ENCODE peak calls at places on chromosomes 2 and 18, in four cellular contexts. E is OCI-LY7, V is SK-N-SH, D is hepatocyte. I is an unnamed sample.

GRCh38 chr2:79770926-79771325 is 258.1 kb downstream of the CTNNA2 start:
- DNase-seq in E (no peak), D (no peak), V (no peak), I (no peak)

GRCh38 chr2:98778153-98778552 is 47.2 kb upstream of the MGAT4A start:
- DNase-seq in E (no peak), V (no peak), D (no peak), I (no peak)

GRCh38 chr2:157182834-157183396 is 74.6 kb upstream of the GALNT5 start:
- DNase-seq in E (no peak), D (no peak), V (no peak), I (no peak)

GRCh38 chr2:70937866-70938579 is 2.3 kb downstream of the ATP6V1B1 start:
- DNase-seq in D (peak; percentile 8), E (no peak), V (no peak), I (no peak)

GRCh38 chr2:120846406-120847095 is 110.9 kb downstream of the GLI2 start:
- DNase-seq in E (no peak), V (no peak), D (no peak), I (no peak)

GRCh38 chr2:143939976-143940375 is 579.9 kb downstream of the ZEB2 start:
- DNase-seq in V (no peak), E (no peak), D (no peak), I (no peak)

GRCh38 chr2:110674620-110675555 is 3.0 kb downstream of the BUB1 start:
- DNase-seq in D (peak; percentile 60), E (peak; percentile 91), V (no peak), I (no peak)

GRCh38 chr2:142629193-142629592 is 248.3 kb upstream of the KYNU start:
- DNase-seq in V (no peak), D (no peak), E (no peak), I (no peak)

DNA sequence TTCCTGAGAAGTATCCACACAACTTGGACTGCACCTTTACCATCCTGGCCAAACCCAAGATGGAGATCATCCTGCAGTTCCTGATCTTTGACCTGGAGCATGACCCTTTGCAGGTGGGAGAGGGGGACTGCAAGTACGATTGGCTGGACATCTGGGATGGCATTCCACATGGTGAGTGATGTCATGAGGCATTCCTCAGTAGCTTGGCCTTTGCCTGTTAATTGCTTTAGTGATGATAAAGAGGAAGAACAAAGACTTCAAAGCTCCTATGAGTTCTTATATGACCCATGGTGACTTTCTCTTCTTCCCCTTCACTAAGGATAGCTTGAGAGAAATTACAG is 40.2 kb downstream of the NRP2 start:
- DNase-seq in D (no peak), E (no peak), V (no peak), I (no peak)
- TF ChIP-seq EZH2phosphoT487 in D (no peak), E (no peak), V (no peak), I (no peak)

GRCh38 chr2:239412914-239413603 is 12.2 kb upstream of the HDAC4 start:
- DNase-seq in E (no peak), V (no peak), D (no peak), I (no peak)
- TF ChIP-seq EZH2phosphoT487 in E (no peak), V (no peak), D (no peak), I (no peak)

DNA sequence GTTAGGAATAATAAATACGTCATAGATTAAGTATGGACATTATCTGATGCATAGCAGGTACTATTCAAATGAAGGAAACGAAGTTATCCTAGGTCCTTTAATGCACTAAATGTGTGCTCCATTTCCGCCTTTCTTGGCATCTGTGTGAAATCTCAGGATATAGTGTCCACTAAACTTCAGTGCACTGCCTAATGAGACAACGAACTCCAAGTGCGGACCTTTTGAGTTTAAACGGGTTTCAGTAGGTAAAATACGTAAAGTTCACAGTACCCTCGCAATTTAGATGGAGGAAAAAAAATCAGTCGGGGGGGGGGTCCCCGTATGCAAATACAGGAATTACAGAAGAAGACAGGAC is 764 bp upstream of the REL start:
- DNase-seq in E (no peak), D (no peak), V (no peak), I (no peak)
- TF ChIP-seq EZH2phosphoT487 in E (no peak), D (no peak), V (no peak), I (no peak)

DNA sequence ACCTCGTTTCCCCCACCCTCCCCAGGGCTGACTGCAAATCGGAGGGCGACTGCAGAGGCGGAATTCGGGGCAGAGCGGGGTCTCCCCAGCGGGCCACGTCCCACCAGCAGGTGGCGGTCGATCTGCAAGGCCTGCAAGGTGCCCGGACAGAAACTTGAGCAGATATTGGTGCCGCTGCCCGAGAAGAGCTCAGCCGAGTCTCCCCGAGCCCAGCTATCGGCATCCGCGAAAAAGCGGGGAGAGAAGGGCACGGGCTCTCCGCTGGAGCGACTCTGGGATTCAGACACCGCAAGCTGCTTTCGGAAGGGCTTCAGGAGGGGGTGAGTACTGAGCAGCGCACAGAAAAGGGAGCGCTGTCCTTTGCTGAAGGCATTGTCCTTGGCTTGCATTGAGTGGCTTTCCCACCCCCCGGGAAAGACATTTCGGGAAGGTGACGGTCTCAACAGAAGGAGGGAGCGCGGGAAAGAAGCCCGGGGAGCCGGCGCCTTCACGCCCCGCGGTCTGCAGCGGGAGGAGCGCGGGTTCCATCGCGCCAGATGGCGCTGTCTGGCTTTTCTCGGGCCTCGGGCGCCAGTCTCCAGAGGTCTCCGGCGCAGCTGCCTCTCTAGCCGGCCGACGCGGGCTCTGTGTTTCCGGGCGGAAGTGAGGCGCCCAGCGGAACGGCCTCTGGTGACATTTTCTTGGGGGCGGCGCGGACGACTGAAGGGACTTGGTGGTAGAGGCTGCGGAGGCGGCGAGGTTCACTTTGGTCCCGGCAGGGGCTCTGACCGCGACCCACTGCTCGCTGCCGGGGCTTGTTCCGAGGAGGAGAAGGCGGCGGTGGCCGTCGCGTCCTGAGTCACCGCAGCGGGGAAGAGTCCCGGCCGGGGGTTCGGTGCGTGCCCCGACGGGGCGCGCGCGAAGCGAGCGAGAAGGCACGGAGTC is 69.5 kb downstream of the HAUS1 start:
- DNase-seq in D (peak; percentile 97), V (peak; percentile 95), E (peak; percentile 91), I (peak; percentile 82)
- TF ChIP-seq EZH2phosphoT487 in D (no peak), V (no peak), E (no peak), I (no peak)

GRCh38 chr2:197868136-197868535 is 63.7 kb downstream of the PLCL1 start:
- DNase-seq in V (no peak), E (no peak), D (no peak), I (no peak)
- TF ChIP-seq EZH2phosphoT487 in V (no peak), E (no peak), D (no peak), I (no peak)

DNA sequence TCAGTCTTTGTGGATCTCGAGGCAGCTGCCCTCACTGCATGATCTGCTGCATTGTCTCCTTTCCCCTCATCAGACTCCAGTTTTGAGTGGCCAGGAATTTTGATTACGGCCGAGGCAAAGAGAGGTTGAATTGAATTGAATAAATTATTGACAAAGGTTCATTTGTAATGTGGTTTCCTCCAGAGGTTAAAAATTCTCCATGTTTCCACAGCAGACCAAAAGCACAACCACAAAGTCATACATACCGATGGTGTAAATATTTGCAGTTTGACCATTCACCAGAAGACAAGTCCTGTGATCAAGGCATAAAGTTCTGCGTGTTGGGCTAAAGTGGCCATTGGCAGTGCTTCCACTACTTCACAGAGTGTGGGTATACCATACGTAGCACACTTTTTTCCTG is 343.8 kb upstream of the MYT1L start:
- DNase-seq in E (no peak), D (no peak), V (no peak), I (no peak)
- TF ChIP-seq EZH2phosphoT487 in E (no peak), D (no peak), V (no peak), I (no peak)

DNA sequence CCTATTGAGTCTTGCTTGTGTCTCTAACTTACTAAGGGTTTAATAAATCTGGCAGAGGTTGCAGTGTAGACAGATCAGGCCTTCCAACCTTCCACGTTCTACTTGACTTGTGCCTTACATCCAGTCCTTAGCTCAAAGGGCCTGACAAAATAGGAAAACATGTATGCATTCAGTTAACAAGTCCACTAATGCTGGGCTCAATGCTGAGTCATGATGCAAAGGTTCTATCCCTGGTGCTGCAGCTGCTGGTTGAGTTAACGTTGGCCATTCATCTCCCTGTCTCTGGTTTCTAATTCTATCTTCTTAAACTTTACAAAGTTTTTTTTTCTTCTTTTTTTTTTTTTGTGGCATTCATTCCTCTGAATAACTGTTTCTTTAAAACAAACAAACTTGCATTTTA is 46.3 kb upstream of the ITGB6 start:
- DNase-seq in V (no peak), D (no peak), E (no peak), I (no peak)
- TF ChIP-seq EZH2phosphoT487 in V (no peak), D (no peak), E (no peak), I (no peak)

I was measured in HCT116.